ENCODE peak calls at places on chromosomes 3 and 15, in five cellular contexts. Z, Y, S, O and F are unnamed samples.

GRCh38 chr3:155805802-155806618 is at the start of gene C3orf33:
- DNase-seq in S (peak; percentile 73), O (peak; percentile 37), Y (peak; percentile 69), Z (peak; percentile 81), F (peak; percentile 70)

GRCh38 chr3:124963755-124964154 is 29.2 kb upstream of the MUC13 start:
- DNase-seq in Y (no peak), O (no peak), S (no peak), Z (no peak), F (no peak)

GRCh38 chr3:187150599-187150998 is 11.3 kb upstream of the RPL39L start:
- DNase-seq in O (no peak), S (peak; percentile 65), Y (peak; percentile 57), Z (peak; percentile 67), F (peak; percentile 37)

GRCh38 chr15:70503798-70504304 is 259.5 kb downstream of the UACA start:
- DNase-seq in Y (no peak), Z (no peak), S (no peak), O (no peak), F (no peak)

GRCh38 chr15:32651229-32651837 is 9.8 kb downstream of the SCG5 start:
- DNase-seq in O (peak; percentile 73), Z (peak; percentile 74), S (peak; percentile 15), Y (peak; percentile 17), F (peak; percentile 4)

GRCh38 chr15:70284438-70285214 is 186.9 kb upstream of the TLE3 start:
- DNase-seq in Z (no peak), Y (no peak), S (no peak), O (no peak), F (no peak)

GRCh38 chr15:27418729-27419128 is 447.7 kb downstream of the GABRG3 start:
- DNase-seq in Z (no peak), O (no peak), Y (no peak), S (no peak), F (no peak)

GRCh38 chr3:3664916-3665315 is 134.3 kb upstream of the LRRN1 start:
- DNase-seq in S (no peak), Z (no peak), O (peak; percentile 8), Y (no peak), F (no peak)

GRCh38 chr15:60390931-60391501 is 6.8 kb downstream of the ANXA2 start:
- DNase-seq in Z (peak; percentile 90), O (peak; percentile 83), S (no peak), Y (no peak), F (no peak)

GRCh38 chr3:12737319-12737718 is 21.7 kb downstream of the TMEM40 start:
- DNase-seq in S (no peak), Y (no peak), Z (no peak), O (no peak), F (no peak)

GRCh38 chr3:173660645-173661299 is 263.2 kb downstream of the NLGN1 start:
- DNase-seq in Y (no peak), S (no peak), Z (no peak), O (peak; percentile 45), F (no peak)

GRCh38 chr3:139534444-139534812 is 5.1 kb downstream of the RBP1 start:
- DNase-seq in O (peak; percentile 94), Z (peak; percentile 88), S (no peak), Y (no peak), F (no peak)

GRCh38 chr3:58584690-58585004 is 7.5 kb upstream of the FAM107A start:
- DNase-seq in O (no peak), Z (no peak), S (no peak), Y (no peak), F (no peak)

GRCh38 chr15:67097893-67098740 is 32.7 kb downstream of the SMAD3 start:
- DNase-seq in Y (no peak), Z (peak; percentile 76), O (peak; percentile 52), S (no peak), F (no peak)

GRCh38 chr15:26449296-26449695 is 323.6 kb downstream of the GABRB3 start:
- DNase-seq in Y (no peak), S (no peak), O (no peak), Z (no peak), F (no peak)

GRCh38 chr3:105594219-105594618 is 227.5 kb downstream of the ALCAM start:
- DNase-seq in O (peak; percentile 76), Y (no peak), S (no peak), Z (no peak), F (no peak)

GRCh38 chr15:98721166-98721565 is 72.8 kb downstream of the IGF1R start:
- DNase-seq in S (no peak), Y (no peak), Z (no peak), O (peak; percentile 46), F (no peak)

GRCh38 chr15:79977431-79977940 is 6.5 kb upstream of the BCL2A1 start:
- DNase-seq in Z (no peak), Y (no peak), S (no peak), O (peak; percentile 33), F (no peak)

GRCh38 chr3:124993462-124993861 is 58.9 kb upstream of the MUC13 start:
- DNase-seq in Y (no peak), O (no peak), Z (no peak), S (no peak), F (no peak)

GRCh38 chr15:92886229-92886628 is 13.9 kb upstream of the CHD2 start:
- DNase-seq in O (no peak), Y (no peak), Z (no peak), S (no peak), F (no peak)

GRCh38 chr15:57323299-57323805 is 53.0 kb upstream of the CGNL1 start:
- DNase-seq in S (no peak), Y (no peak), Z (no peak), O (no peak), F (no peak)

GRCh38 chr3:154428369-154429206 is 1.4 kb downstream of the GPR149 start:
- DNase-seq in Z (no peak), S (no peak), O (no peak), Y (no peak), F (no peak)

GRCh38 chr3:170992854-170993253 is 33.7 kb downstream of the SLC2A2 start:
- DNase-seq in Z (no peak), O (peak; percentile 35), Y (no peak), S (no peak), F (no peak)

GRCh38 chr15:51621155-51621554 is 1.4 kb downstream of the DMXL2 start:
- DNase-seq in Y (no peak), Z (no peak), S (no peak), O (no peak), F (no peak)

GRCh38 chr3:23960649-23961048 is 15.6 kb downstream of the NR1D2 start:
- DNase-seq in Y (no peak), O (no peak), S (no peak), Z (no peak), F (no peak)

GRCh38 chr3:135097276-135097946 is 302.4 kb downstream of the EPHB1 start:
- DNase-seq in Y (no peak), S (no peak), O (no peak), Z (no peak), F (no peak)

GRCh38 chr3:8560608-8561007 is 59.0 kb downstream of the LMCD1 start:
- DNase-seq in Y (no peak), O (peak; percentile 94), S (no peak), Z (no peak), F (no peak)

GRCh38 chr3:50572158-50572557 is 2.8 kb downstream of the HEMK1 start:
- DNase-seq in Y (peak; percentile 78), S (peak; percentile 81), O (peak; percentile 59), Z (peak; percentile 45), F (peak; percentile 80)

GRCh38 chr3:152339881-152340505 is 71.3 kb downstream of the MBNL1 start:
- DNase-seq in S (no peak), O (no peak), Y (no peak), Z (no peak), F (no peak)

GRCh38 chr3:99342374-99342773 is 296.0 kb upstream of the COL8A1 start:
- DNase-seq in Z (no peak), S (no peak), Y (no peak), O (no peak), F (no peak)

GRCh38 chr3:187992609-187993008 is 161.3 kb upstream of the LPP start:
- DNase-seq in Y (no peak), O (no peak), Z (no peak), S (no peak), F (no peak)

GRCh38 chr15:45612790-45613415 is 21.9 kb upstream of the SQOR start:
- DNase-seq in O (peak; percentile 77), S (no peak), Z (no peak), Y (no peak), F (no peak)

GRCh38 chr15:31433574-31433973 is 106.9 kb downstream of the KLF13 start:
- DNase-seq in Z (no peak), S (no peak), Y (no peak), O (no peak), F (no peak)

GRCh38 chr3:107910713-107911259 is 180.0 kb downstream of the CD47 start:
- DNase-seq in Z (no peak), S (no peak), O (no peak), Y (peak; percentile 24), F (no peak)

GRCh38 chr15:78315686-78316085 is 16.3 kb upstream of the SKIC8 start:
- DNase-seq in S (no peak), Y (no peak), O (no peak), Z (peak; percentile 61), F (no peak)

GRCh38 chr3:140035856-140036255 is 100.9 kb downstream of the CLSTN2 start:
- DNase-seq in S (no peak), Y (no peak), O (no peak), Z (no peak), F (no peak)

GRCh38 chr15:76973362-76973743 is 21.6 kb upstream of the PSTPIP1 start:
- DNase-seq in Y (peak; percentile 59), S (peak; percentile 67), Z (peak; percentile 59), O (peak; percentile 20), F (peak; percentile 55)